ENCODE peak calls at places on chromosomes 11 and 22, in six cellular contexts. R is psoas muscle; Q is body of pancreas; L is effector memory CD4-positive, alpha-beta T cell; B is adipocyte; V is colonic mucosa. J is an unnamed sample.

GRCh38 chr11:68337399-68337835 is 25.0 kb downstream of the LRP5 start:
- DNase-seq in R (no peak), Q (no peak), L (no peak), B (no peak), V (no peak), J (peak; percentile 76)

GRCh38 chr22:32127904-32128303 is 31.2 kb downstream of the C22orf42 start:
- DNase-seq in R (no peak), Q (no peak), L (no peak), B (no peak), V (no peak), J (no peak)

GRCh38 chr11:67369801-67370284 is 3.6 kb downstream of the CLCF1 start:
- DNase-seq in R (no peak), Q (no peak), L (no peak), B (peak; percentile 57), V (no peak), J (no peak)

GRCh38 chr11:115759622-115760527 is 255.7 kb upstream of the CADM1 start:
- DNase-seq in R (peak; percentile 27), Q (peak; percentile 27), L (no peak), B (peak; percentile 2), V (no peak), J (no peak)

GRCh38 chr11:83007909-83008580 is 63.7 kb downstream of the RAB30 start:
- DNase-seq in R (peak; percentile 41), Q (peak; percentile 68), L (no peak), B (no peak), V (peak; percentile 76), J (no peak)

GRCh38 chr22:42993651-42994275 is 21.2 kb downstream of the PACSIN2 start:
- DNase-seq in R (no peak), Q (peak; percentile 31), L (no peak), B (peak; percentile 83), V (no peak), J (no peak)

GRCh38 chr22:41442240-41442792 is 4.3 kb downstream of the TOB2 start:
- DNase-seq in R (no peak), Q (no peak), L (no peak), B (no peak), V (no peak), J (no peak)

GRCh38 chr11:15743244-15743629 is 613.1 kb downstream of the SOX6 start:
- DNase-seq in R (no peak), Q (no peak), L (no peak), B (no peak), V (no peak), J (no peak)

GRCh38 chr11:75028321-75029097 is 39.8 kb downstream of the NEU3 start:
- DNase-seq in R (no peak), Q (no peak), L (no peak), B (no peak), V (no peak), J (no peak)

GRCh38 chr22:22060200-22061084 is 77.9 kb upstream of the TOP3B start:
- DNase-seq in R (peak; percentile 37), Q (peak; percentile 47), L (no peak), B (peak; percentile 26), V (peak; percentile 56), J (peak; percentile 30)

GRCh38 chr11:117333921-117334320 is 6.3 kb downstream of the CEP164 start:
- DNase-seq in R (no peak), Q (no peak), L (no peak), B (no peak), V (no peak), J (no peak)

GRCh38 chr11:39078465-39078864 is 2381.0 kb downstream of the LRRC4C start:
- DNase-seq in R (no peak), Q (no peak), L (no peak), B (no peak), V (no peak), J (no peak)

GRCh38 chr11:34601085-34601444 is 19.8 kb upstream of the EHF start:
- DNase-seq in R (no peak), Q (no peak), L (no peak), B (peak; percentile 1), V (no peak), J (no peak)

GRCh38 chr11:132977746-132978145 is 554.6 kb downstream of the OPCML start:
- DNase-seq in R (no peak), Q (no peak), L (no peak), B (no peak), V (no peak), J (no peak)

GRCh38 chr22:39494471-39495120 is 7.5 kb upstream of the MIEF1 start:
- DNase-seq in R (no peak), Q (no peak), L (no peak), B (no peak), V (no peak), J (no peak)

GRCh38 chr22:46779023-46779422 is 16.6 kb downstream of the TBC1D22A start:
- DNase-seq in R (no peak), Q (no peak), L (no peak), B (no peak), V (no peak), J (no peak)

GRCh38 chr22:31346733-31347250 is 646 bp upstream of the PATZ1 start:
- DNase-seq in R (peak; percentile 49), Q (peak; percentile 72), L (peak; percentile 18), B (peak; percentile 65), V (peak; percentile 58), J (no peak)

GRCh38 chr11:111176603-111177002 is 68.9 kb upstream of the POU2AF2 start:
- DNase-seq in R (no peak), Q (no peak), L (no peak), B (no peak), V (no peak), J (no peak)

GRCh38 chr11:111177037-111177988 is 68.2 kb upstream of the POU2AF2 start:
- DNase-seq in R (no peak), Q (no peak), L (no peak), B (no peak), V (no peak), J (no peak)

GRCh38 chr11:111167666-111168065 is 77.9 kb upstream of the POU2AF2 start:
- DNase-seq in R (no peak), Q (no peak), L (no peak), B (no peak), V (no peak), J (peak; percentile 90)

GRCh38 chr11:111170761-111171379 is 74.7 kb upstream of the POU2AF2 start:
- DNase-seq in R (no peak), Q (no peak), L (no peak), B (no peak), V (no peak), J (no peak)

DNA sequence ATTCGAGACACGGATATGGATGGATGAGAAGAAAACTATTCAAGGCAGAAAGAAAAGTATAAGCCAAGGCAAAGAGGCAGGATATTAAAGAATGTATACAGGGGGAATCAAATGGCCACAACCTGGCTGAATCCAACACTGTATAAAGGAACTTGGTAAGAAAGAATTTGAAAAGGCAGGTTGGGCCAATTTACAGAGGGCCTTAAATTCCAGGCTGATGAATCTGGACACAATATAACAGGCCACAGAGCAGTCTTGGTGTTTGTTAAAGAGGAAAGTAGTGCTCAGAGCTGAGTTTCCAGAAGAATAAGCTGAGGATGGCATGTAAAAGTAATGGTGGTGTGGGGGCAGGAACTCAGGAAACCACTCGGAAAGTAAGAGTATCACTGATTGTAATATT is 72.3 kb upstream of the POU2AF2 start:
- DNase-seq in R (no peak), Q (no peak), L (no peak), B (no peak), V (no peak), J (no peak)
- H3K4me1 ChIP-seq in R (no peaks in the 10 kb centered on the region), Q (no peaks in the 10 kb centered on the region), L (no peaks in the 10 kb centered on the region), B (no peaks in the 10 kb centered on the region), V (no peaks in the 10 kb centered on the region), J (peaks cover 8% of the 10 kb centered on the region)

GRCh38 chr22:18120941-18121340 is 10.3 kb downstream of the TUBA8 start:
- DNase-seq in R (no peak), Q (no peak), L (no peak), B (no peak), V (no peak), J (no peak)

GRCh38 chr22:18119409-18120110 is 9.0 kb downstream of the TUBA8 start:
- DNase-seq in R (peak; percentile 69), Q (no peak), L (no peak), B (no peak), V (peak; percentile 8), J (no peak)

GRCh38 chr22:18116634-18117033 is 6.0 kb downstream of the TUBA8 start:
- DNase-seq in R (peak; percentile 41), Q (no peak), L (no peak), B (no peak), V (no peak), J (no peak)

GRCh38 chr22:18115844-18116480 is 5.4 kb downstream of the TUBA8 start:
- DNase-seq in R (peak; percentile 15), Q (no peak), L (no peak), B (no peak), V (no peak), J (no peak)

GRCh38 chr22:18118345-18118915 is 7.8 kb downstream of the TUBA8 start:
- DNase-seq in R (no peak), Q (no peak), L (no peak), B (no peak), V (no peak), J (no peak)
- H3K4me1 ChIP-seq in R (peaks cover 86% of the 10 kb centered on the region), Q (no peaks in the 10 kb centered on the region), L (peaks cover 11% of the 10 kb centered on the region), B (no peaks in the 10 kb centered on the region), V (no peaks in the 10 kb centered on the region), J (no peaks in the 10 kb centered on the region)

GRCh38 chr11:96309643-96310017 is 33.4 kb downstream of the MAML2 start:
- DNase-seq in R (no peak), Q (no peak), L (no peak), B (no peak), V (no peak), J (no peak)

GRCh38 chr11:96310236-96310635 is 32.8 kb downstream of the MAML2 start:
- DNase-seq in R (no peak), Q (no peak), L (no peak), B (peak; percentile 38), V (no peak), J (no peak)

GRCh38 chr11:96309001-96309642 is 33.9 kb downstream of the MAML2 start:
- DNase-seq in R (no peak), Q (no peak), L (no peak), B (peak; percentile 42), V (no peak), J (no peak)

GRCh38 chr11:96313163-96313562 is 29.8 kb downstream of the MAML2 start:
- DNase-seq in R (no peak), Q (no peak), L (no peak), B (no peak), V (no peak), J (no peak)

GRCh38 chr11:96311120-96311568 is 31.9 kb downstream of the MAML2 start:
- DNase-seq in R (no peak), Q (no peak), L (no peak), B (peak; percentile 81), V (peak; percentile 48), J (no peak)
- H3K4me1 ChIP-seq in R (peaks cover 14% of the 10 kb centered on the region), Q (peaks cover 47% of the 10 kb centered on the region), L (peaks cover 22% of the 10 kb centered on the region), B (peaks cover 74% of the 10 kb centered on the region), V (peaks cover 26% of the 10 kb centered on the region), J (peaks cover 69% of the 10 kb centered on the region)

GRCh38 chr11:61693897-61694840 is 14.0 kb downstream of the DAGLA start:
- DNase-seq in R (no peak), Q (peak; percentile 65), L (no peak), B (no peak), V (peak; percentile 75), J (no peak)
- H3K4me1 ChIP-seq in R (peaks cover 71% of the 10 kb centered on the region), Q (peaks cover 85% of the 10 kb centered on the region), L (peaks cover 26% of the 10 kb centered on the region), B (peaks cover 17% of the 10 kb centered on the region), V (peaks cover 65% of the 10 kb centered on the region), J (no peaks in the 10 kb centered on the region)